ENCODE peak calls at places on chromosomes 1 and 21, in seven cellular contexts. J is PC-9; E is aorta; V is left ventricle myocardium inferior; Y is CD4-positive, alpha-beta T cell; O is CD4-positive, CD25-positive, alpha-beta regulatory T cell; F is ovary. P is an unnamed sample.
A peak's percentile ranks its signal among the peaks of the same experiment; 100 is the strongest.

GRCh38 chr1:79079770-79080169 is 73.2 kb upstream of the ADGRL4 start:
- DNase-seq in O (no peak), F (no peak), E (no peak), V (no peak), J (peak; percentile 7), Y (no peak), P (no peak)

GRCh38 chr1:37484325-37485051 is 10.1 kb downstream of the ZC3H12A start:
- DNase-seq in Y (no peak), E (no peak), J (peak; percentile 47), O (no peak), F (no peak), V (no peak), P (no peak)

GRCh38 chr1:159469921-159470595 is 30.5 kb downstream of the OR10J1 start:
- DNase-seq in E (no peak), Y (no peak), F (no peak), O (no peak), V (no peak), J (no peak), P (no peak)

GRCh38 chr1:7549277-7549676 is 221.8 kb upstream of the VAMP3 start:
- DNase-seq in F (no peak), Y (no peak), V (no peak), O (no peak), E (peak; percentile 47), J (peak; percentile 69), P (peak; percentile 31)

GRCh38 chr1:54542120-54542961 is 5.7 kb upstream of the ACOT11 start:
- DNase-seq in J (peak; percentile 94), O (peak; percentile 22), E (peak; percentile 90), V (peak; percentile 59), Y (peak; percentile 37), F (peak; percentile 87), P (peak; percentile 74)

GRCh38 chr1:177937931-177938330 is 31.9 kb downstream of the SEC16B start:
- DNase-seq in Y (no peak), V (no peak), E (no peak), O (no peak), F (no peak), J (no peak), P (no peak)

GRCh38 chr1:236685917-236686814 is at the start of gene ACTN2:
- DNase-seq in J (no peak), V (peak; percentile 74), F (peak; percentile 72), E (peak; percentile 86), Y (peak; percentile 45), O (peak; percentile 24), P (peak; percentile 20)

GRCh38 chr1:7538033-7538432 is 233.1 kb upstream of the VAMP3 start:
- DNase-seq in O (no peak), E (peak; percentile 34), F (no peak), Y (no peak), J (no peak), V (peak; percentile 1), P (no peak)

GRCh38 chr1:63731117-63732043 is 42.4 kb upstream of the ROR1 start:
- DNase-seq in F (no peak), V (no peak), Y (no peak), O (no peak), J (peak; percentile 63), E (no peak), P (no peak)

GRCh38 chr1:63004868-63005267 is 220.9 kb downstream of the ATG4C start:
- DNase-seq in V (no peak), J (no peak), F (no peak), E (no peak), O (no peak), Y (no peak), P (no peak)

GRCh38 chr21:31459457-31459856 is 115.4 kb upstream of the TIAM1 start:
- DNase-seq in F (no peak), Y (no peak), E (no peak), J (no peak), O (no peak), V (no peak), P (no peak)

GRCh38 chr1:185789846-185790735 is 55.9 kb downstream of the HMCN1 start:
- DNase-seq in E (no peak), F (no peak), V (no peak), J (no peak), O (no peak), Y (no peak), P (no peak)

GRCh38 chr1:207752456-207753132 is 740 bp downstream of the CD46 start:
- DNase-seq in F (no peak), V (no peak), J (peak; percentile 44), Y (no peak), E (peak; percentile 73), O (peak; percentile 27), P (no peak)

GRCh38 chr1:185345913-185346717 is 29.1 kb upstream of the IVNS1ABP start:
- DNase-seq in E (no peak), F (no peak), Y (no peak), V (no peak), J (no peak), O (no peak), P (no peak)

GRCh38 chr1:87404306-87404705 is 75.6 kb downstream of the LMO4 start:
- DNase-seq in F (no peak), Y (no peak), O (peak; percentile 5), V (no peak), J (no peak), E (no peak), P (no peak)

GRCh38 chr1:234851450-234852438 is 241.8 kb upstream of the IRF2BP2 start:
- DNase-seq in E (no peak), J (no peak), Y (no peak), O (no peak), F (no peak), V (no peak), P (no peak)

GRCh38 chr1:175197536-175197935 is 5.0 kb upstream of the KIAA0040 start:
- DNase-seq in O (no peak), E (no peak), F (no peak), V (no peak), J (peak; percentile 76), Y (no peak), P (no peak)

GRCh38 chr1:229063154-229063553 is 207.8 kb upstream of the RAB4A start:
- DNase-seq in E (no peak), O (no peak), J (no peak), Y (no peak), V (no peak), F (no peak), P (no peak)

GRCh38 chr1:16184557-16185303 is 27.7 kb downstream of the ARHGEF19 start:
- DNase-seq in V (no peak), Y (no peak), F (no peak), J (peak; percentile 40), O (no peak), E (peak; percentile 74), P (no peak)

GRCh38 chr1:55927934-55928333 is 651.4 kb downstream of the PLPP3 start:
- DNase-seq in E (no peak), Y (no peak), O (no peak), V (no peak), F (no peak), J (no peak), P (no peak)

DNA sequence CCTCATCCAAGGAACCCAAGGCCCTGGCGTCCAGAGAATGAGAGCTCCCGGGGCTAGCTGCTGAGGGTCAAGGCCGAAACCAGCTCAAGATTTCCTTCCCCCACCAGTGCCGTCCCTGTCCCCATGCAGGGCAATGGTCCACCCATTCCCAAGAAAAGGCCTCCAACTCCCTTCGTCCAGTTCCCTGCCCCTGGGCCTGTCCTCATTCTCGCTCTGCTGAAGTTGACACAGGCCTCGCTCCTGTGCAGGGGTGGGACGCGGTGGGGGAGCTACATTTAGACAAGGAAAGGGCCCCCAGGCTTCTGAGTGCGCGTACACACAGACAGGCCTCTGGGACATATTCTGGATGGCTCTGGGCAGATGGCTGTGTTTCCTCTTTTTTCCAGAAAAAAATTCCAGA is 188.3 kb downstream of the ETS2 start:
- DNase-seq in V (no peak), O (no peak), Y (no peak), E (no peak), F (no peak), J (no peak), P (no peak)
- H3K27ac ChIP-seq in V (peak overlapping the region; percentile 88), O (no peak overlapping the region), Y (no peak overlapping the region), E (peak overlapping the region; percentile 96), F (no peak overlapping the region), J (no peak overlapping the region), P (peak overlapping the region; percentile 31)

GRCh38 chr1:3944621-3944914 is 44.5 kb upstream of the C1orf174 start:
- DNase-seq in O (no peak), J (no peak), E (no peak), V (no peak), Y (no peak), F (no peak), P (no peak)

GRCh38 chr1:3942416-3943122 is 42.5 kb upstream of the C1orf174 start:
- DNase-seq in J (no peak), V (no peak), E (no peak), O (no peak), F (no peak), Y (no peak), P (no peak)

GRCh38 chr1:3945222-3945621 is 45.1 kb upstream of the C1orf174 start:
- DNase-seq in E (no peak), O (no peak), V (no peak), J (no peak), Y (no peak), F (no peak), P (no peak)

GRCh38 chr1:3943806-3944620 is 43.9 kb upstream of the C1orf174 start:
- DNase-seq in O (no peak), F (no peak), Y (no peak), E (no peak), J (no peak), V (no peak), P (no peak)

GRCh38 chr1:3943123-3943431 is 43.0 kb upstream of the C1orf174 start:
- DNase-seq in E (no peak), J (no peak), Y (no peak), O (no peak), F (no peak), V (no peak), P (no peak)
- H3K9me3 ChIP-seq in E (peaks cover 3% of the 10 kb centered on the region), J (no peaks in the 10 kb centered on the region), Y (no peaks in the 10 kb centered on the region), O (no peaks in the 10 kb centered on the region), F (no peaks in the 10 kb centered on the region), V (no peaks in the 10 kb centered on the region), P (no peaks in the 10 kb centered on the region)

DNA sequence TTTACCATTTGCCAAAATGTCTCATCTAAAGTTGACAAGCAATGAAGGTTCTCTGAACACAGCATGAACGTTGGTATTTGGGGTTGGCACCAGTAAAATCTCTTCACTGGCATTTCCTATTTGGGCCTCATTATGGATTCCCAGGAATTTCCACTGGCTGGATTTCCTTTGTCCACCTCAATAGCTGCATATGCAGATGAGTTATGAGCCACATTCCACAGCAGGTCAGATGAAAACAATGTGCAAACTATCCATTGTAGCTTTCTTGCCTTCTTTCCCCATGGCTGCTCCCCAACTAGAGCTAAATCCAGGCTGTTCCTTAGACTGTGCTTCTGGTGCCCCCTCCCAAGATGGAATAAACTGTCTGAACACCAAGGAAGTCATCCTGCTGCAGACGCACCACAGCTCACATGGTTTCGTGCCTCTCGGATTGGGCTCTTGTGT is 168.1 kb upstream of the FGGY start:
- DNase-seq in J (no peak), Y (no peak), V (no peak), F (no peak), O (no peak), E (no peak), P (no peak)
- H3K27ac ChIP-seq in J (no peak overlapping the region), Y (no peak overlapping the region), V (no peak overlapping the region), F (no peak overlapping the region), O (no peak overlapping the region), E (no peak overlapping the region), P (no peak overlapping the region)

DNA sequence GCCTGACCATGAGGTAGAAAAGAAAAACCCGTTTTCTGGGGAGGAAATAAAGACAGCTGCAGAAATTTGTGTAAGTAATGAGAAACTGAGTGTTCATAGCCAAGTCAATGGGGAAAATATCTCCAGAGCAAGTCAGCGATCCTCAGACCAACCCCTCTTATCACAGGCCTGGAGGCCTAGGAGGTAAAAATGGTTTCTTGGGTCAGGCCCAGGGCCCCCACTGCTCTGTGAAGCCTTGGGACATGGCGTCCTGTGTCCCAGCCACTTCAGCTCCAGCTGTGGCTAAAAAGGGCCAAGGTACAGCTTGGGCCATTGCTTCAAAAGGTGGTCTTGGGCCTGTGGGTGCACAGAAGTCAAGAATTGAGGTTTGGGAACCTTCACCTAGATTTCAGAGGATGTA is 101.0 kb downstream of the NPHS2 start:
- DNase-seq in E (no peak), Y (no peak), F (no peak), J (no peak), O (no peak), V (no peak), P (no peak)
- H3K9me3 ChIP-seq in E (peaks cover 8% of the 10 kb centered on the region), Y (peaks cover 30% of the 10 kb centered on the region), F (no peaks in the 10 kb centered on the region), J (no peaks in the 10 kb centered on the region), O (peaks cover 27% of the 10 kb centered on the region), V (peaks cover 49% of the 10 kb centered on the region), P (peaks cover 5% of the 10 kb centered on the region)

P was measured in uterus.